ENCODE peak calls at places on chromosomes 16 and 17, in eight cellular contexts. One of them, this sample, is unnamed.

GRCh38 chr16:76634847-76635697 is 357.9 kb downstream of the CNTNAP4 start:
- DNase-seq in RCC 7860: no peak
- DNase-seq in CD8-positive, alpha-beta T cell: no peak
- DNase-seq in GM13976: no peak
- DNase-seq in fibroblast of lung: no peak
- DNase-seq in ecto neural progenitor cell: no peak
- DNase-seq in T-helper 22 cell: no peak
- DNase-seq in stromal cell of bone marrow: no peak
- DNase-seq in this sample: no peak

GRCh38 chr16:2077016-2077415 is 29.2 kb downstream of the TSC2 start:
- DNase-seq in ecto neural progenitor cell: no peak
- DNase-seq in fibroblast of lung: no peak
- DNase-seq in T-helper 22 cell: no peak
- DNase-seq in CD8-positive, alpha-beta T cell: no peak
- DNase-seq in RCC 7860: no peak
- DNase-seq in stromal cell of bone marrow: no peak
- DNase-seq in GM13976: no peak
- DNase-seq in this sample: no peak

GRCh38 chr16:69448470-69449193 is 24.2 kb downstream of the CYB5B start:
- DNase-seq in T-helper 22 cell: no peak
- DNase-seq in stromal cell of bone marrow: no peak
- DNase-seq in ecto neural progenitor cell: no peak
- DNase-seq in RCC 7860: no peak
- DNase-seq in CD8-positive, alpha-beta T cell: no peak
- DNase-seq in fibroblast of lung: peak
- DNase-seq in GM13976: no peak
- DNase-seq in this sample: no peak

GRCh38 chr16:11079657-11080187 is 135.4 kb downstream of the CLEC16A start:
- DNase-seq in RCC 7860: peak
- DNase-seq in fibroblast of lung: peak
- DNase-seq in T-helper 22 cell: no peak
- DNase-seq in GM13976: no peak
- DNase-seq in stromal cell of bone marrow: peak
- DNase-seq in CD8-positive, alpha-beta T cell: no peak
- DNase-seq in ecto neural progenitor cell: no peak
- DNase-seq in this sample: no peak

GRCh38 chr16:11323551-11324336 is 21.5 kb upstream of the RMI2 start:
- DNase-seq in CD8-positive, alpha-beta T cell: no peak
- DNase-seq in GM13976: no peak
- DNase-seq in stromal cell of bone marrow: no peak
- DNase-seq in fibroblast of lung: no peak
- DNase-seq in RCC 7860: no peak
- DNase-seq in T-helper 22 cell: no peak
- DNase-seq in ecto neural progenitor cell: no peak
- DNase-seq in this sample: no peak

GRCh38 chr17:13503526-13503925 is 98.2 kb downstream of the HS3ST3A1 start:
- DNase-seq in GM13976: no peak
- DNase-seq in CD8-positive, alpha-beta T cell: no peak
- DNase-seq in T-helper 22 cell: no peak
- DNase-seq in RCC 7860: peak
- DNase-seq in fibroblast of lung: no peak
- DNase-seq in ecto neural progenitor cell: no peak
- DNase-seq in stromal cell of bone marrow: no peak
- DNase-seq in this sample: no peak

GRCh38 chr17:82333279-82334171 is at the start of gene SECTM1:
- DNase-seq in GM13976: no peak
- DNase-seq in stromal cell of bone marrow: peak
- DNase-seq in fibroblast of lung: peak
- DNase-seq in ecto neural progenitor cell: no peak
- DNase-seq in T-helper 22 cell: no peak
- DNase-seq in RCC 7860: no peak
- DNase-seq in CD8-positive, alpha-beta T cell: peak
- DNase-seq in this sample: no peak

GRCh38 chr17:55783684-55784245 is 32.9 kb downstream of the PCTP start:
- DNase-seq in CD8-positive, alpha-beta T cell: no peak
- DNase-seq in fibroblast of lung: no peak
- DNase-seq in ecto neural progenitor cell: peak
- DNase-seq in stromal cell of bone marrow: no peak
- DNase-seq in T-helper 22 cell: no peak
- DNase-seq in GM13976: no peak
- DNase-seq in RCC 7860: no peak
- DNase-seq in this sample: no peak

GRCh38 chr17:49991409-49991808 is 3.6 kb downstream of the DLX3 start:
- DNase-seq in fibroblast of lung: no peak
- DNase-seq in GM13976: no peak
- DNase-seq in ecto neural progenitor cell: no peak
- DNase-seq in RCC 7860: no peak
- DNase-seq in CD8-positive, alpha-beta T cell: no peak
- DNase-seq in T-helper 22 cell: no peak
- DNase-seq in stromal cell of bone marrow: no peak
- DNase-seq in this sample: no peak

GRCh38 chr16:8863594-8864424 is 5.0 kb downstream of the CARHSP1 start:
- DNase-seq in ecto neural progenitor cell: no peak
- DNase-seq in GM13976: no peak
- DNase-seq in fibroblast of lung: peak
- DNase-seq in T-helper 22 cell: no peak
- DNase-seq in CD8-positive, alpha-beta T cell: no peak
- DNase-seq in stromal cell of bone marrow: no peak
- DNase-seq in RCC 7860: peak
- DNase-seq in this sample: no peak